ENCODE peak calls at places on chromosome 12, in four cellular contexts. One of them, this sample, is unnamed.

GRCh38 chr12:31574803-31575573 is 15.9 kb downstream of the DENND5B start:
- DNase-seq in GF-D8: no peak
- DNase-seq in CD8-positive, alpha-beta memory T cell: no peak
- DNase-seq in fibroblast of villous mesenchyme: peak; percentile 28
- DNase-seq in this sample: peak; percentile 16

GRCh38 chr12:79673334-79673733 is 17.4 kb downstream of the PAWR start:
- DNase-seq in fibroblast of villous mesenchyme: no peak
- DNase-seq in GF-D8: no peak
- DNase-seq in CD8-positive, alpha-beta memory T cell: no peak
- DNase-seq in this sample: no peak

GRCh38 chr12:50641566-50641965 is 122.3 kb upstream of the ATF1 start:
- DNase-seq in CD8-positive, alpha-beta memory T cell: no peak
- DNase-seq in GF-D8: no peak
- DNase-seq in fibroblast of villous mesenchyme: no peak
- DNase-seq in this sample: no peak

GRCh38 chr12:52494518-52494917 is 1.5 kb upstream of the KRT6A start:
- DNase-seq in fibroblast of villous mesenchyme: peak; percentile 67
- DNase-seq in CD8-positive, alpha-beta memory T cell: no peak
- DNase-seq in GF-D8: no peak
- DNase-seq in this sample: peak; percentile 100

GRCh38 chr12:31005944-31006361 is 67.7 kb upstream of the DDX11 start:
- DNase-seq in CD8-positive, alpha-beta memory T cell: no peak
- DNase-seq in fibroblast of villous mesenchyme: peak; percentile 50
- DNase-seq in GF-D8: no peak
- DNase-seq in this sample: peak; percentile 68

GRCh38 chr12:110639336-110640178 is 25.6 kb downstream of the TCTN1 start:
- DNase-seq in fibroblast of villous mesenchyme: peak; percentile 73
- DNase-seq in GF-D8: no peak
- DNase-seq in CD8-positive, alpha-beta memory T cell: no peak
- DNase-seq in this sample: peak; percentile 39

GRCh38 chr12:121590476-121591143 is 9.8 kb upstream of the KDM2B start:
- DNase-seq in CD8-positive, alpha-beta memory T cell: peak; percentile 47
- DNase-seq in fibroblast of villous mesenchyme: peak; percentile 66
- DNase-seq in GF-D8: no peak
- DNase-seq in this sample: no peak

GRCh38 chr12:75959506-75959905 is 72.1 kb downstream of the PHLDA1 start:
- DNase-seq in fibroblast of villous mesenchyme: peak; percentile 67
- DNase-seq in GF-D8: no peak
- DNase-seq in CD8-positive, alpha-beta memory T cell: no peak
- DNase-seq in this sample: no peak

GRCh38 chr12:90036641-90037040 is 328.0 kb upstream of the ATP2B1 start:
- DNase-seq in GF-D8: no peak
- DNase-seq in fibroblast of villous mesenchyme: peak; percentile 28
- DNase-seq in CD8-positive, alpha-beta memory T cell: no peak
- DNase-seq in this sample: peak; percentile 39

GRCh38 chr12:106074361-106074705 is 64.4 kb downstream of the NUAK1 start:
- DNase-seq in fibroblast of villous mesenchyme: no peak
- DNase-seq in CD8-positive, alpha-beta memory T cell: no peak
- DNase-seq in GF-D8: no peak
- DNase-seq in this sample: no peak

GRCh38 chr12:221736-222135 is 7.8 kb upstream of the SLC6A12 start:
- DNase-seq in fibroblast of villous mesenchyme: no peak
- DNase-seq in GF-D8: no peak
- DNase-seq in CD8-positive, alpha-beta memory T cell: no peak
- DNase-seq in this sample: no peak

GRCh38 chr12:104571328-104571727 is 114.6 kb downstream of the CHST11 start:
- DNase-seq in fibroblast of villous mesenchyme: no peak
- DNase-seq in GF-D8: no peak
- DNase-seq in CD8-positive, alpha-beta memory T cell: no peak
- DNase-seq in this sample: no peak

GRCh38 chr12:77049767-77050353 is 15.5 kb downstream of the E2F7 start:
- DNase-seq in CD8-positive, alpha-beta memory T cell: no peak
- DNase-seq in fibroblast of villous mesenchyme: peak; percentile 71
- DNase-seq in GF-D8: peak; percentile 50
- DNase-seq in this sample: peak; percentile 78

GRCh38 chr12:132559652-132560420 is 50.5 kb downstream of the LRCOL1 start:
- DNase-seq in CD8-positive, alpha-beta memory T cell: no peak
- DNase-seq in GF-D8: peak; percentile 26
- DNase-seq in fibroblast of villous mesenchyme: peak; percentile 33
- DNase-seq in this sample: peak; percentile 33

GRCh38 chr12:65561798-65562382 is 262.4 kb upstream of the HMGA2 start:
- DNase-seq in CD8-positive, alpha-beta memory T cell: no peak
- DNase-seq in GF-D8: no peak
- DNase-seq in fibroblast of villous mesenchyme: peak; percentile 80
- DNase-seq in this sample: peak; percentile 40

GRCh38 chr12:105337391-105337790 is 6.9 kb downstream of the C12orf75 start:
- DNase-seq in GF-D8: no peak
- DNase-seq in CD8-positive, alpha-beta memory T cell: no peak
- DNase-seq in fibroblast of villous mesenchyme: no peak
- DNase-seq in this sample: no peak

GRCh38 chr12:3279832-3280231 is 202.7 kb downstream of the TSPAN9 start:
- DNase-seq in CD8-positive, alpha-beta memory T cell: no peak
- DNase-seq in GF-D8: no peak
- DNase-seq in fibroblast of villous mesenchyme: peak; percentile 17
- DNase-seq in this sample: no peak

GRCh38 chr12:43309845-43310405 is 242.1 kb downstream of the ADAMTS20 start:
- DNase-seq in fibroblast of villous mesenchyme: peak; percentile 89
- DNase-seq in GF-D8: no peak
- DNase-seq in CD8-positive, alpha-beta memory T cell: no peak
- DNase-seq in this sample: no peak

GRCh38 chr12:95959107-95959506 is 16.0 kb downstream of the AMDHD1 start:
- DNase-seq in fibroblast of villous mesenchyme: no peak
- DNase-seq in GF-D8: no peak
- DNase-seq in CD8-positive, alpha-beta memory T cell: no peak
- DNase-seq in this sample: peak; percentile 22

GRCh38 chr12:94165152-94165551 is 16.8 kb downstream of the PLXNC1 start:
- DNase-seq in GF-D8: no peak
- DNase-seq in CD8-positive, alpha-beta memory T cell: no peak
- DNase-seq in fibroblast of villous mesenchyme: no peak
- DNase-seq in this sample: no peak

GRCh38 chr12:115338566-115339294 is 654.8 kb upstream of the TBX3 start:
- DNase-seq in CD8-positive, alpha-beta memory T cell: no peak
- DNase-seq in fibroblast of villous mesenchyme: peak; percentile 38
- DNase-seq in GF-D8: no peak
- DNase-seq in this sample: no peak

GRCh38 chr12:45582536-45582935 is 147.0 kb upstream of the ARID2 start:
- DNase-seq in GF-D8: no peak
- DNase-seq in fibroblast of villous mesenchyme: no peak
- DNase-seq in CD8-positive, alpha-beta memory T cell: no peak
- DNase-seq in this sample: no peak

GRCh38 chr12:49251357-49251756 is 13.5 kb upstream of the TUBA1C start:
- DNase-seq in CD8-positive, alpha-beta memory T cell: no peak
- DNase-seq in fibroblast of villous mesenchyme: no peak
- DNase-seq in GF-D8: no peak
- DNase-seq in this sample: no peak

GRCh38 chr12:94207467-94208432 is 59.4 kb downstream of the PLXNC1 start:
- DNase-seq in GF-D8: no peak
- DNase-seq in fibroblast of villous mesenchyme: peak; percentile 1
- DNase-seq in CD8-positive, alpha-beta memory T cell: no peak
- DNase-seq in this sample: peak; percentile 61

GRCh38 chr12:49200882-49201594 is 12.2 kb upstream of the TUBA1A start:
- DNase-seq in CD8-positive, alpha-beta memory T cell: no peak
- DNase-seq in GF-D8: peak; percentile 70
- DNase-seq in fibroblast of villous mesenchyme: peak; percentile 93
- DNase-seq in this sample: peak; percentile 83

GRCh38 chr12:106096376-106096775 is 42.4 kb downstream of the NUAK1 start:
- DNase-seq in CD8-positive, alpha-beta memory T cell: no peak
- DNase-seq in GF-D8: no peak
- DNase-seq in fibroblast of villous mesenchyme: peak; percentile 76
- DNase-seq in this sample: no peak

GRCh38 chr12:112344220-112344619 is 38.0 kb downstream of the HECTD4 start:
- DNase-seq in CD8-positive, alpha-beta memory T cell: no peak
- DNase-seq in fibroblast of villous mesenchyme: no peak
- DNase-seq in GF-D8: no peak
- DNase-seq in this sample: no peak

GRCh38 chr12:42574879-42575278 is 14.7 kb downstream of the PRICKLE1 start:
- DNase-seq in GF-D8: no peak
- DNase-seq in CD8-positive, alpha-beta memory T cell: no peak
- DNase-seq in fibroblast of villous mesenchyme: peak; percentile 45
- DNase-seq in this sample: no peak

GRCh38 chr12:16681196-16681595 is 75.2 kb upstream of the LMO3 start:
- DNase-seq in CD8-positive, alpha-beta memory T cell: no peak
- DNase-seq in fibroblast of villous mesenchyme: no peak
- DNase-seq in GF-D8: no peak
- DNase-seq in this sample: no peak

GRCh38 chr12:262817-263216 is at the start of gene SLC6A13:
- DNase-seq in fibroblast of villous mesenchyme: no peak
- DNase-seq in GF-D8: no peak
- DNase-seq in CD8-positive, alpha-beta memory T cell: no peak
- DNase-seq in this sample: no peak

GRCh38 chr12:80373666-80374065 is 70.4 kb upstream of the PTPRQ start:
- DNase-seq in GF-D8: no peak
- DNase-seq in CD8-positive, alpha-beta memory T cell: no peak
- DNase-seq in fibroblast of villous mesenchyme: no peak
- DNase-seq in this sample: no peak

GRCh38 chr12:64058541-64059321 is 163.4 kb downstream of the KICS2 start:
- DNase-seq in GF-D8: no peak
- DNase-seq in CD8-positive, alpha-beta memory T cell: no peak
- DNase-seq in fibroblast of villous mesenchyme: no peak
- DNase-seq in this sample: no peak

GRCh38 chr12:52975820-52976573 is 27.1 kb downstream of the KRT18 start:
- DNase-seq in GF-D8: no peak
- DNase-seq in CD8-positive, alpha-beta memory T cell: no peak
- DNase-seq in fibroblast of villous mesenchyme: peak; percentile 81
- DNase-seq in this sample: peak; percentile 82

GRCh38 chr12:31567029-31567428 is 23.9 kb downstream of the DENND5B start:
- DNase-seq in GF-D8: no peak
- DNase-seq in fibroblast of villous mesenchyme: no peak
- DNase-seq in CD8-positive, alpha-beta memory T cell: no peak
- DNase-seq in this sample: peak; percentile 25

GRCh38 chr12:571795-572531 is 91.3 kb downstream of the NINJ2 start:
- DNase-seq in GF-D8: no peak
- DNase-seq in fibroblast of villous mesenchyme: no peak
- DNase-seq in CD8-positive, alpha-beta memory T cell: no peak
- DNase-seq in this sample: peak; percentile 70

GRCh38 chr12:32903763-32904162 is 7.2 kb upstream of the PKP2 start:
- DNase-seq in CD8-positive, alpha-beta memory T cell: no peak
- DNase-seq in fibroblast of villous mesenchyme: peak; percentile 12
- DNase-seq in GF-D8: no peak
- DNase-seq in this sample: no peak

This sample was measured in MCF 10A.